ENCODE peak calls at places on chromosomes 5 and 9, in four cellular contexts. Q, A, X and O are unnamed samples.

GRCh38 chr9:134231330-134231745 is 67.0 kb upstream of the RNU6ATAC start:
- DNase-seq in Q (no peak), A (no peak), X (no peak), O (no peak)

GRCh38 chr5:37043693-37044092 is 167.1 kb downstream of the NIPBL start:
- DNase-seq in Q (no peak), A (peak; percentile 3), X (no peak), O (no peak)

GRCh38 chr9:134161647-134162046 is 2.7 kb downstream of the RNU6ATAC start:
- DNase-seq in Q (no peak), A (no peak), X (no peak), O (no peak)

GRCh38 chr5:62979472-62979871 is 400.9 kb downstream of the LRRC70 start:
- DNase-seq in Q (no peak), A (no peak), X (no peak), O (no peak)

GRCh38 chr5:80623911-80624457 is 30.5 kb upstream of the MSH3 start:
- DNase-seq in Q (no peak), A (no peak), X (no peak), O (no peak)

GRCh38 chr9:129497064-129497836 is 123.7 kb downstream of the C9orf50 start:
- DNase-seq in Q (peak; percentile 55), A (no peak), X (no peak), O (no peak)

GRCh38 chr9:82031538-82032280 is 43.1 kb downstream of the SPATA31D1 start:
- DNase-seq in Q (no peak), A (peak; percentile 2), X (no peak), O (peak; percentile 28)

GRCh38 chr9:114017741-114018715 is 60.1 kb downstream of the AMBP start:
- DNase-seq in Q (no peak), A (no peak), X (peak; percentile 30), O (no peak)

GRCh38 chr9:135079676-135080075 is 7.8 kb upstream of the OLFM1 start:
- DNase-seq in Q (no peak), A (no peak), X (no peak), O (no peak)

GRCh38 chr9:14062449-14063187 is 251.3 kb downstream of the NFIB start:
- DNase-seq in Q (no peak), A (no peak), X (no peak), O (no peak)

GRCh38 chr9:87167616-87168015 is 220.3 kb upstream of the GAS1 start:
- DNase-seq in Q (no peak), A (no peak), X (no peak), O (no peak)

GRCh38 chr9:82247318-82247717 is 258.7 kb downstream of the SPATA31D1 start:
- DNase-seq in Q (no peak), A (no peak), X (no peak), O (no peak)

DNA sequence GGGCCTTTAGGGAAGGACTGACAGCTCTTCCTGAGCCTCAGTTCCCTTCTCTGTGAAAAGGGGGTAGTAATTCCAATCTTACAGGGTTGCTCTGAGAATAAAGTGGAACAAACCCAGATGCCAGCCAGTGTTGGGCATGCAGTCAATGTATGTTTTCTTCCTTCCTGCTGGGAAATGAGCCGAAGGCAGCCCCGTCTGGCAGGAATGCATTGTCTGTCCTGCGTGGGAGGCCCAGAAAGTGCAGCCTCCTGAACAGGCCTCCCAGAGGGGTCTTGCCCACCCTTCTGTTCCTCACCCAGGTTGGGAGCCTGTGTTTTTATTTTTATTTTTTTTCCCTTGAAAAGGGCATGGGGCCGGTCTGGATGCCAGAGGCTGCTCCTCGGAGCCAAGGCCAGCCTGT is 9.1 kb downstream of the LMX1B start:
- DNase-seq in Q (no peak), A (no peak), X (no peak), O (no peak)
- TF ChIP-seq EZH2 in Q (no peak), A (no peak), X (no peak), O (no peak)

GRCh38 chr9:15711531-15712295 is 158.9 kb downstream of the CCDC171 start:
- DNase-seq in Q (no peak), A (no peak), X (no peak), O (no peak)

DNA sequence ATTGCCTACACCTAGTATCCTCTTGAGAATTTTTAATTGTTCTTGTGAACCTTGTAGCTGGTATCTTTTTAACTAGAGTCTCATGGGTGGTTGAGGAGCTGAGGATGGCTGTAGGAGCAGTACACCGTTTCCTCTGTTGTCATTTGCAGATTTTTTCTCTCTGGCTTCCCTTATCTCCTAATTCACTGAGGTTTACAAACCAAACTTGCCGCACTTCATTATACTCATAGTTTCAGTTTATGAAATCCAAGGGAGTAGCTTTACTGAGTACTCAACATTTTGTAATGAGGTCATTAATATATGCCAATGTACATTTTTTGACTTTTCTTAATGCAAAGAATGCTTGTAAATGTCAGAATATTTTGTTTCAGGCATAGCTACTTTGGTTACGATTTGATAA is 154.2 kb downstream of the CCDC171 start:
- DNase-seq in Q (no peak), A (no peak), X (no peak), O (no peak)
- TF ChIP-seq JUND in Q (no peak), A (no peak), X (no peak), O (no peak)

GRCh38 chr5:1443991-1444360 is 1.3 kb downstream of the SLC6A3 start:
- DNase-seq in Q (no peak), A (no peak), X (no peak), O (no peak)
- TF ChIP-seq EZH2 in Q (no peak), A (no peak), X (no peak), O (no peak)

GRCh38 chr9:124214116-124214515 is 43.6 kb upstream of the NEK6 start:
- DNase-seq in Q (no peak), A (no peak), X (no peak), O (no peak)
- TF ChIP-seq JUND in Q (no peak), A (no peak), X (no peak), O (no peak)

DNA sequence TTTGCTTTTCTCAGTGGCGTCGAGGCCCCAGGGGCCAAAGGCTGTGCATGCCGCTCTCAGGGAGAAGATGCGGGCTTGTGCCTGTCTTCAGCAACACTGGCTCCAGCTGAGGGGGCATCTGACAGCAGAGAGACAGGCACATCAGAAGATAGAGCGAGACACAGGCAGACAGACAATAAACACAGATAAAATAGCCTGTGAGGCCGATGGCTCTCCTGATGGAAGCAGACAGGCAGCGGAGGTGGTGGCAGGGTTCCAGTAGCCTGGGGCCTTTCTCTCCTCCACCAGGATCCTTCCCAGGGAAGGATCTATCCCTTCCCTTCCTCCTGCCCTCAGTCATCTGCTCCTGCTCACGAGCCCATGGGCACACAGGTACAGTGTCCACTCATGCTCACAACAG is 16.6 kb upstream of the UNC5A start:
- DNase-seq in Q (no peak), A (no peak), X (no peak), O (no peak)
- TF ChIP-seq EZH2 in Q (no peak), A (no peak), X (no peak), O (no peak)

GRCh38 chr9:111039203-111039907 is 1.1 kb upstream of the LPAR1 start:
- DNase-seq in Q (no peak), A (no peak), X (no peak), O (peak; percentile 23)
- TF ChIP-seq JUND in Q (no peak), A (no peak), X (no peak), O (no peak)

GRCh38 chr5:14581333-14581890 is at the start of gene OTULINL:
- DNase-seq in Q (peak; percentile 100), A (peak; percentile 24), X (peak; percentile 98), O (peak; percentile 33)
- TF ChIP-seq EZH2 in Q (no peak), A (peak; percentile 82), X (no peak), O (no peak)

DNA sequence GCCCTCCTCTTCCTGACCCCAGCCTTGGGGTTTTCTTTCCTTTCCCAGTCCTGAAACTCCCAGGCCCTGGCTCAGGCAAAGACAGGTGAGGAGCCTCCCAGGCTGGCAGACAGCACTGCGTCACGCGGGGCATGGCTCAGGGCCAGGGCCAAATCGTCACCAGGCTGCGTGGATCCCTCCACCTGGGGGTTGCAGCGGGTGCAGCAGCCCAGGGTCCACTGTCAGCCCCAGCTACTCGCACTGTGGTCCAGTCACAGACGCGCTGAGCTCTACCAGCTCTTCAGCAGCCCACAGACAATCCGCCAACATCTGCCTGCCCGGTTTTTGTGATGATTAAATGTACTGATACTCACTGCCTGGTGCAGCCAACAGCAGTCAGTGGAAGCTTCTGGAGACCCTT is 12.1 kb downstream of the FAM78A start:
- DNase-seq in Q (peak; percentile 76), A (no peak), X (peak; percentile 47), O (no peak)
- TF ChIP-seq JUND in Q (no peak), A (no peak), X (no peak), O (no peak)

GRCh38 chr5:169637085-169637855 is at the start of gene DOCK2:
- DNase-seq in Q (peak; percentile 25), A (no peak), X (peak; percentile 71), O (no peak)
- TF ChIP-seq EZH2 in Q (no peak), A (no peak), X (no peak), O (no peak)

GRCh38 chr5:34490501-34491250 is 165.5 kb upstream of the RAI14 start:
- DNase-seq in Q (no peak), A (peak; percentile 40), X (peak; percentile 51), O (no peak)
- TF ChIP-seq JUND in Q (no peak), A (no peak), X (no peak), O (no peak)